ENCODE peak calls at places on chromosomes 12 and 14, in six cellular contexts. One of them, this sample, is unnamed. For H3K27me3, the result is how much of the 10 kb centered on the place peaks cover.

GRCh38 chr12:116006141-116006540 is 271.4 kb downstream of the MED13L start:
- DNase-seq in GM12878: no peak
- DNase-seq in HepG2: no peak
- DNase-seq in vagina: no peak
- DNase-seq in breast epithelium: no peak
- DNase-seq in sigmoid colon: no peak
- DNase-seq in this sample: no peak

GRCh38 chr12:119681139-119681538 is 13.2 kb downstream of the PRKAB1 start:
- DNase-seq in GM12878: no peak
- DNase-seq in HepG2: peak
- DNase-seq in vagina: no peak
- DNase-seq in breast epithelium: no peak
- DNase-seq in sigmoid colon: no peak
- DNase-seq in this sample: no peak

GRCh38 chr12:66115083-66115600 is 15.4 kb downstream of the LLPH start:
- DNase-seq in GM12878: no peak
- DNase-seq in HepG2: no peak
- DNase-seq in vagina: no peak
- DNase-seq in breast epithelium: no peak
- DNase-seq in sigmoid colon: no peak
- DNase-seq in this sample: no peak

GRCh38 chr12:131378861-131379665 is 331.8 kb upstream of the SFSWAP start:
- DNase-seq in GM12878: no peak
- DNase-seq in HepG2: no peak
- DNase-seq in vagina: no peak
- DNase-seq in breast epithelium: no peak
- DNase-seq in sigmoid colon: no peak
- DNase-seq in this sample: no peak

GRCh38 chr14:65281991-65282908 is 130.3 kb upstream of the FUT8 start:
- DNase-seq in GM12878: no peak
- DNase-seq in HepG2: no peak
- DNase-seq in vagina: no peak
- DNase-seq in breast epithelium: no peak
- DNase-seq in sigmoid colon: no peak
- DNase-seq in this sample: no peak

GRCh38 chr14:104184506-104184905 is 46.1 kb downstream of the KIF26A start:
- DNase-seq in GM12878: no peak
- DNase-seq in HepG2: no peak
- DNase-seq in vagina: no peak
- DNase-seq in breast epithelium: no peak
- DNase-seq in sigmoid colon: no peak
- DNase-seq in this sample: no peak

GRCh38 chr12:86727151-86727550 is 471.0 kb upstream of the MGAT4C start:
- DNase-seq in GM12878: no peak
- DNase-seq in HepG2: no peak
- DNase-seq in vagina: no peak
- DNase-seq in breast epithelium: no peak
- DNase-seq in sigmoid colon: no peak
- DNase-seq in this sample: no peak

GRCh38 chr14:57008534-57008933 is 198.3 kb upstream of the OTX2 start:
- DNase-seq in GM12878: no peak
- DNase-seq in HepG2: no peak
- DNase-seq in vagina: no peak
- DNase-seq in breast epithelium: no peak
- DNase-seq in sigmoid colon: no peak
- DNase-seq in this sample: no peak

GRCh38 chr14:64419003-64419402 is 30.9 kb downstream of the MTHFD1 start:
- DNase-seq in GM12878: no peak
- DNase-seq in HepG2: no peak
- DNase-seq in vagina: no peak
- DNase-seq in breast epithelium: no peak
- DNase-seq in sigmoid colon: no peak
- DNase-seq in this sample: no peak

GRCh38 chr12:100688451-100688864 is 106.1 kb upstream of the ANO4 start:
- DNase-seq in GM12878: no peak
- DNase-seq in HepG2: no peak
- DNase-seq in vagina: no peak
- DNase-seq in breast epithelium: no peak
- DNase-seq in sigmoid colon: no peak
- DNase-seq in this sample: no peak

GRCh38 chr12:104181313-104181712 is 34.3 kb upstream of the TXNRD1 start:
- DNase-seq in GM12878: no peak
- DNase-seq in HepG2: no peak
- DNase-seq in vagina: no peak
- DNase-seq in breast epithelium: no peak
- DNase-seq in sigmoid colon: no peak
- DNase-seq in this sample: no peak

GRCh38 chr12:106133136-106134087 is 5.3 kb downstream of the NUAK1 start:
- DNase-seq in GM12878: no peak
- DNase-seq in HepG2: no peak
- DNase-seq in vagina: no peak
- DNase-seq in breast epithelium: no peak
- DNase-seq in sigmoid colon: no peak
- DNase-seq in this sample: no peak

GRCh38 chr14:35416108-35416750 is 11.7 kb upstream of the NFKBIA start:
- DNase-seq in GM12878: peak
- DNase-seq in HepG2: no peak
- DNase-seq in vagina: no peak
- DNase-seq in breast epithelium: no peak
- DNase-seq in sigmoid colon: no peak
- DNase-seq in this sample: no peak

GRCh38 chr14:58299665-58300202 is 1.4 kb downstream of the ARID4A start:
- DNase-seq in GM12878: no peak
- DNase-seq in HepG2: no peak
- DNase-seq in vagina: no peak
- DNase-seq in breast epithelium: no peak
- DNase-seq in sigmoid colon: no peak
- DNase-seq in this sample: no peak

GRCh38 chr14:60544659-60545058 is 35.7 kb downstream of the SIX6 start:
- DNase-seq in GM12878: no peak
- DNase-seq in HepG2: no peak
- DNase-seq in vagina: no peak
- DNase-seq in breast epithelium: no peak
- DNase-seq in sigmoid colon: no peak
- DNase-seq in this sample: no peak

GRCh38 chr12:30378307-30378706 is 317.4 kb downstream of the IPO8 start:
- DNase-seq in GM12878: no peak
- DNase-seq in HepG2: no peak
- DNase-seq in vagina: no peak
- DNase-seq in breast epithelium: no peak
- DNase-seq in sigmoid colon: no peak
- DNase-seq in this sample: no peak

GRCh38 chr12:56338643-56339422 is at the start of gene IL23A:
- DNase-seq in GM12878: peak
- DNase-seq in HepG2: no peak
- DNase-seq in vagina: no peak
- DNase-seq in breast epithelium: no peak
- DNase-seq in sigmoid colon: no peak
- DNase-seq in this sample: peak

GRCh38 chr12:127363392-127363791 is 903.6 kb upstream of the TMEM132C start:
- DNase-seq in GM12878: no peak
- DNase-seq in HepG2: no peak
- DNase-seq in vagina: peak
- DNase-seq in breast epithelium: no peak
- DNase-seq in sigmoid colon: no peak
- DNase-seq in this sample: no peak

GRCh38 chr12:20436367-20436766 is 68.0 kb downstream of the PDE3A start:
- DNase-seq in GM12878: no peak
- DNase-seq in HepG2: no peak
- DNase-seq in vagina: no peak
- DNase-seq in breast epithelium: no peak
- DNase-seq in sigmoid colon: no peak
- DNase-seq in this sample: no peak

GRCh38 chr12:118237908-118238307 is 102.0 kb downstream of the PEBP1 start:
- DNase-seq in GM12878: no peak
- DNase-seq in HepG2: no peak
- DNase-seq in vagina: no peak
- DNase-seq in breast epithelium: no peak
- DNase-seq in sigmoid colon: no peak
- DNase-seq in this sample: no peak

GRCh38 chr12:107277850-107278249 is 184.5 kb upstream of the CRY1 start:
- DNase-seq in GM12878: no peak
- DNase-seq in HepG2: no peak
- DNase-seq in vagina: no peak
- DNase-seq in breast epithelium: no peak
- DNase-seq in sigmoid colon: no peak
- DNase-seq in this sample: no peak

GRCh38 chr14:103862393-103862782 is 15.0 kb upstream of the PPP1R13B start:
- DNase-seq in GM12878: no peak
- DNase-seq in HepG2: peak
- DNase-seq in vagina: no peak
- DNase-seq in breast epithelium: no peak
- DNase-seq in sigmoid colon: no peak
- DNase-seq in this sample: peak

GRCh38 chr12:104215638-104216297 is at the start of gene TXNRD1:
- DNase-seq in GM12878: peak
- DNase-seq in HepG2: peak
- DNase-seq in vagina: peak
- DNase-seq in breast epithelium: peak
- DNase-seq in sigmoid colon: peak
- DNase-seq in this sample: peak

GRCh38 chr12:26286186-26286585 is 90.8 kb downstream of the SSPN start:
- DNase-seq in GM12878: no peak
- DNase-seq in HepG2: no peak
- DNase-seq in vagina: no peak
- DNase-seq in breast epithelium: no peak
- DNase-seq in sigmoid colon: no peak
- DNase-seq in this sample: no peak

GRCh38 chr12:52250048-52250990 is 17.3 kb downstream of the KRT7 start:
- DNase-seq in GM12878: no peak
- DNase-seq in HepG2: no peak
- DNase-seq in vagina: no peak
- DNase-seq in breast epithelium: no peak
- DNase-seq in sigmoid colon: peak
- DNase-seq in this sample: no peak

GRCh38 chr14:50344831-50345563 is 32.9 kb downstream of the DMAC2L start:
- DNase-seq in GM12878: no peak
- DNase-seq in HepG2: no peak
- DNase-seq in vagina: no peak
- DNase-seq in breast epithelium: no peak
- DNase-seq in sigmoid colon: no peak
- DNase-seq in this sample: no peak

GRCh38 chr12:121576851-121577391 is 3.9 kb downstream of the KDM2B start:
- DNase-seq in GM12878: no peak
- DNase-seq in HepG2: peak
- DNase-seq in vagina: no peak
- DNase-seq in breast epithelium: no peak
- DNase-seq in sigmoid colon: no peak
- DNase-seq in this sample: no peak

GRCh38 chr12:2248901-2249381 is 196.2 kb downstream of the CACNA1C start:
- DNase-seq in GM12878: peak
- DNase-seq in HepG2: no peak
- DNase-seq in vagina: no peak
- DNase-seq in breast epithelium: no peak
- DNase-seq in sigmoid colon: no peak
- DNase-seq in this sample: no peak

GRCh38 chr12:6337958-6338406 is 3.9 kb downstream of the TNFRSF1A start:
- DNase-seq in GM12878: no peak
- DNase-seq in HepG2: peak
- DNase-seq in vagina: no peak
- DNase-seq in breast epithelium: no peak
- DNase-seq in sigmoid colon: no peak
- DNase-seq in this sample: peak

GRCh38 chr12:84572186-84572585 is 340.4 kb downstream of the SLC6A15 start:
- DNase-seq in GM12878: no peak
- DNase-seq in HepG2: no peak
- DNase-seq in vagina: no peak
- DNase-seq in breast epithelium: no peak
- DNase-seq in sigmoid colon: no peak
- DNase-seq in this sample: no peak

GRCh38 chr12:57897296-57897974 is 43.9 kb upstream of the ATP23 start:
- DNase-seq in GM12878: no peak
- DNase-seq in HepG2: no peak
- DNase-seq in vagina: no peak
- DNase-seq in breast epithelium: no peak
- DNase-seq in sigmoid colon: no peak
- DNase-seq in this sample: no peak
- H3K4me3 ChIP-seq in GM12878: peak
- H3K4me3 ChIP-seq in HepG2: peak
- H3K4me3 ChIP-seq in vagina: peak
- H3K4me3 ChIP-seq in breast epithelium: peak
- H3K4me3 ChIP-seq in sigmoid colon: peak
- H3K4me3 ChIP-seq in this sample: no peak

DNA sequence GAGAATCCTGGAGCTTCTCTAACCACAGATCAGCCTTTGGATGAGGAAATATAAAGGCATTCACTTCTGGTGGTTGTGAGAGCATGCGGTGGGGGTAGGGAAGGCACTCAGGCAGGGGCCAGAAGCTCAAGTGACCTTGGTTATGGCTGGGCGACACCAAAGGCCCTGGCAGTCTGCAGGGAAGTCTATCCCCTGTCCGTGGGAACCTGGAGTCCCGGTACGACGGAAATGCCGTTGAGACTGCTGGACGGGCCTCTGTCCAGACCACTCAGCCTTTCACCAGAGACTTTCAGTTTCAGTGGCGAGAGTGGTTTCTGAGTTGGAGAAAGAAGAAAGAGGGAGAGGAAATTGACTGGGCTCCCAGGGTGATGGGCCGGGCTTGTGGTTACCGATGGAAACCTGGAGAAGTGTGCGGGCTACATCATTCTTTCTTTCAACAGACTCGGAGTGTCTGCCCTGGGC is 20.9 kb downstream of the ISCA2 start:
- DNase-seq in GM12878: no peak
- DNase-seq in HepG2: peak
- DNase-seq in vagina: no peak
- DNase-seq in breast epithelium: peak
- DNase-seq in sigmoid colon: peak
- DNase-seq in this sample: peak
- H3K27me3 ChIP-seq in GM12878: under half
- H3K27me3 ChIP-seq in HepG2: under half
- H3K27me3 ChIP-seq in vagina: under half
- H3K27me3 ChIP-seq in breast epithelium: under half
- H3K27me3 ChIP-seq in sigmoid colon: under half
- H3K27me3 ChIP-seq in this sample: under half

DNA sequence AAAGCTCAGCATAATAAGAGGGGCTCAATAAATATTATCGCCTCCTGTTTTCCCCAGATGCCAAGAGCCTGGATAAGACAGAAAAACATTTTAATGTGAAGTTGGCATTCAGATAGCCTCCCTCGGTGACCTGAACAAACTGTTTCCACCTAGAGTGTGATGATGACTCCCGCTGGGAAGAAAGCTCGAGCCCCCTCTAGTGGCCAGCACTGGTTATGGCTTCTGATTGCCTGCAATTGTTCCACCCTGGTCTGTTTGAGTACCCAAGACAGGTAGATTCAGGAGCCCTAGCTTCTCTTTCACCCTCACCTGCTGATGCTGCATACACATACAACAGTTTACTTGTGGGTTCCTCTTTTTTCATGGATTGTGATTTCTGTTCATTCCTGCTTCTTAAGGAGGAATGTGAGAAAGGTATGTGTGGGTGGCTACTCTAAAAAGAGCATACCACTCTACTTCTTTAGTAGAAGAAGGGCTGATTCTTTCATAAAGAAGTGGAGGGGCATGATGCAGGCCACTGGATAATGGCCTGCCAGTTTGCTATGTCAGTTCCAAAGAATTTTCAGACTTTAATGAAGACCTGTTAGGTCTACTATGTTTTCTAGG is 6.4 kb downstream of the ERG28 start:
- DNase-seq in GM12878: peak
- DNase-seq in HepG2: peak
- DNase-seq in vagina: no peak
- DNase-seq in breast epithelium: peak
- DNase-seq in sigmoid colon: peak
- DNase-seq in this sample: peak
- TF ChIP-seq POLR2AphosphoS5 in GM12878: no peak
- TF ChIP-seq POLR2AphosphoS5 in HepG2: no peak
- TF ChIP-seq POLR2AphosphoS5 in vagina: peak
- TF ChIP-seq POLR2AphosphoS5 in breast epithelium: peak
- TF ChIP-seq POLR2AphosphoS5 in sigmoid colon: no peak
- TF ChIP-seq POLR2AphosphoS5 in this sample: peak

GRCh38 chr14:102499401-102500189 is 10.0 kb downstream of the ANKRD9 start:
- DNase-seq in GM12878: no peak
- DNase-seq in HepG2: no peak
- DNase-seq in vagina: no peak
- DNase-seq in breast epithelium: no peak
- DNase-seq in sigmoid colon: no peak
- DNase-seq in this sample: no peak
- H3K4me3 ChIP-seq in GM12878: no peak
- H3K4me3 ChIP-seq in HepG2: no peak
- H3K4me3 ChIP-seq in vagina: no peak
- H3K4me3 ChIP-seq in breast epithelium: no peak
- H3K4me3 ChIP-seq in sigmoid colon: no peak
- H3K4me3 ChIP-seq in this sample: no peak